ENCODE peak calls at places on chromosomes 12 and 14, in nine cellular contexts. One of them, this sample, is unnamed.

GRCh38 chr14:88363624-88364023 is 21.8 kb upstream of the SPATA7 start:
- DNase-seq in activated CD8-positive, alpha-beta T cell treated with anti-CD3 and anti-CD28 coated beads, Interleukin-2, amount 10 ng/mL, durations not matched to agents 7 days and 5 days: no peak
- DNase-seq in T47D: no peak
- DNase-seq in kidney tubule cell: no peak
- DNase-seq in tibial artery: no peak
- DNase-seq in CD8-positive, alpha-beta T cell: no peak
- DNase-seq in caudate nucleus: no peak
- DNase-seq in activated T-cell treated with anti-CD3 and anti-CD28 coated beads for 1 hour: no peak
- DNase-seq in mammary epithelial cell: no peak
- DNase-seq in this sample: no peak

GRCh38 chr12:127728729-127729128 is 538.2 kb upstream of the TMEM132C start:
- DNase-seq in mammary epithelial cell: no peak
- DNase-seq in activated T-cell treated with anti-CD3 and anti-CD28 coated beads for 1 hour: no peak
- DNase-seq in CD8-positive, alpha-beta T cell: no peak
- DNase-seq in T47D: no peak
- DNase-seq in kidney tubule cell: no peak
- DNase-seq in caudate nucleus: no peak
- DNase-seq in activated CD8-positive, alpha-beta T cell treated with anti-CD3 and anti-CD28 coated beads, Interleukin-2, amount 10 ng/mL, durations not matched to agents 7 days and 5 days: no peak
- DNase-seq in tibial artery: no peak
- DNase-seq in this sample: no peak

GRCh38 chr14:95509512-95509911 is 6.9 kb downstream of the SYNE3 start:
- DNase-seq in activated T-cell treated with anti-CD3 and anti-CD28 coated beads for 1 hour: no peak
- DNase-seq in tibial artery: no peak
- DNase-seq in kidney tubule cell: no peak
- DNase-seq in CD8-positive, alpha-beta T cell: no peak
- DNase-seq in caudate nucleus: no peak
- DNase-seq in activated CD8-positive, alpha-beta T cell treated with anti-CD3 and anti-CD28 coated beads, Interleukin-2, amount 10 ng/mL, durations not matched to agents 7 days and 5 days: no peak
- DNase-seq in T47D: no peak
- DNase-seq in mammary epithelial cell: no peak
- DNase-seq in this sample: peak; percentile 60

GRCh38 chr14:75317148-75317547 is 38.5 kb downstream of the FOS start:
- DNase-seq in CD8-positive, alpha-beta T cell: no peak
- DNase-seq in kidney tubule cell: no peak
- DNase-seq in tibial artery: no peak
- DNase-seq in activated CD8-positive, alpha-beta T cell treated with anti-CD3 and anti-CD28 coated beads, Interleukin-2, amount 10 ng/mL, durations not matched to agents 7 days and 5 days: no peak
- DNase-seq in activated T-cell treated with anti-CD3 and anti-CD28 coated beads for 1 hour: no peak
- DNase-seq in T47D: no peak
- DNase-seq in mammary epithelial cell: no peak
- DNase-seq in caudate nucleus: no peak
- DNase-seq in this sample: peak; percentile 57

GRCh38 chr12:106892075-106892474 is 63.6 kb upstream of the TMEM263 start:
- DNase-seq in activated T-cell treated with anti-CD3 and anti-CD28 coated beads for 1 hour: no peak
- DNase-seq in T47D: no peak
- DNase-seq in activated CD8-positive, alpha-beta T cell treated with anti-CD3 and anti-CD28 coated beads, Interleukin-2, amount 10 ng/mL, durations not matched to agents 7 days and 5 days: no peak
- DNase-seq in tibial artery: no peak
- DNase-seq in kidney tubule cell: peak; percentile 47
- DNase-seq in mammary epithelial cell: peak; percentile 35
- DNase-seq in CD8-positive, alpha-beta T cell: no peak
- DNase-seq in caudate nucleus: peak; percentile 10
- DNase-seq in this sample: no peak

GRCh38 chr12:55830601-55831406 is 1.4 kb upstream of the DNAJC14 start:
- DNase-seq in activated T-cell treated with anti-CD3 and anti-CD28 coated beads for 1 hour: peak; percentile 44
- DNase-seq in kidney tubule cell: no peak
- DNase-seq in tibial artery: peak; percentile 87
- DNase-seq in CD8-positive, alpha-beta T cell: peak; percentile 81
- DNase-seq in activated CD8-positive, alpha-beta T cell treated with anti-CD3 and anti-CD28 coated beads, Interleukin-2, amount 10 ng/mL, durations not matched to agents 7 days and 5 days: peak; percentile 68
- DNase-seq in T47D: peak; percentile 34
- DNase-seq in caudate nucleus: peak; percentile 75
- DNase-seq in mammary epithelial cell: no peak
- DNase-seq in this sample: peak; percentile 87

GRCh38 chr12:3127832-3128231 is 50.7 kb downstream of the TSPAN9 start:
- DNase-seq in tibial artery: no peak
- DNase-seq in CD8-positive, alpha-beta T cell: no peak
- DNase-seq in caudate nucleus: no peak
- DNase-seq in activated CD8-positive, alpha-beta T cell treated with anti-CD3 and anti-CD28 coated beads, Interleukin-2, amount 10 ng/mL, durations not matched to agents 7 days and 5 days: no peak
- DNase-seq in kidney tubule cell: no peak
- DNase-seq in T47D: no peak
- DNase-seq in mammary epithelial cell: no peak
- DNase-seq in activated T-cell treated with anti-CD3 and anti-CD28 coated beads for 1 hour: no peak
- DNase-seq in this sample: no peak

GRCh38 chr12:9796916-9797315 is 30.4 kb upstream of the KLRF1 start:
- DNase-seq in CD8-positive, alpha-beta T cell: no peak
- DNase-seq in mammary epithelial cell: no peak
- DNase-seq in caudate nucleus: no peak
- DNase-seq in tibial artery: no peak
- DNase-seq in activated T-cell treated with anti-CD3 and anti-CD28 coated beads for 1 hour: no peak
- DNase-seq in activated CD8-positive, alpha-beta T cell treated with anti-CD3 and anti-CD28 coated beads, Interleukin-2, amount 10 ng/mL, durations not matched to agents 7 days and 5 days: no peak
- DNase-seq in kidney tubule cell: no peak
- DNase-seq in T47D: no peak
- DNase-seq in this sample: no peak

GRCh38 chr12:92702754-92703679 is at the start of gene PLEKHG7:
- DNase-seq in CD8-positive, alpha-beta T cell: no peak
- DNase-seq in caudate nucleus: no peak
- DNase-seq in mammary epithelial cell: no peak
- DNase-seq in activated T-cell treated with anti-CD3 and anti-CD28 coated beads for 1 hour: no peak
- DNase-seq in T47D: peak; percentile 25
- DNase-seq in activated CD8-positive, alpha-beta T cell treated with anti-CD3 and anti-CD28 coated beads, Interleukin-2, amount 10 ng/mL, durations not matched to agents 7 days and 5 days: no peak
- DNase-seq in tibial artery: no peak
- DNase-seq in kidney tubule cell: peak; percentile 71
- DNase-seq in this sample: no peak

GRCh38 chr14:60160422-60160821 is 4.8 kb downstream of the DHRS7 start:
- DNase-seq in T47D: no peak
- DNase-seq in tibial artery: peak; percentile 77
- DNase-seq in CD8-positive, alpha-beta T cell: no peak
- DNase-seq in mammary epithelial cell: no peak
- DNase-seq in kidney tubule cell: no peak
- DNase-seq in activated T-cell treated with anti-CD3 and anti-CD28 coated beads for 1 hour: no peak
- DNase-seq in caudate nucleus: no peak
- DNase-seq in activated CD8-positive, alpha-beta T cell treated with anti-CD3 and anti-CD28 coated beads, Interleukin-2, amount 10 ng/mL, durations not matched to agents 7 days and 5 days: no peak
- DNase-seq in this sample: no peak

GRCh38 chr14:59632381-59632780 is 55.8 kb upstream of the CCDC175 start:
- DNase-seq in activated CD8-positive, alpha-beta T cell treated with anti-CD3 and anti-CD28 coated beads, Interleukin-2, amount 10 ng/mL, durations not matched to agents 7 days and 5 days: no peak
- DNase-seq in mammary epithelial cell: peak; percentile 16
- DNase-seq in caudate nucleus: no peak
- DNase-seq in activated T-cell treated with anti-CD3 and anti-CD28 coated beads for 1 hour: no peak
- DNase-seq in kidney tubule cell: peak; percentile 46
- DNase-seq in CD8-positive, alpha-beta T cell: no peak
- DNase-seq in T47D: no peak
- DNase-seq in tibial artery: no peak
- DNase-seq in this sample: no peak

GRCh38 chr14:73008501-73008900 is 18.4 kb downstream of the ZFYVE1 start:
- DNase-seq in kidney tubule cell: no peak
- DNase-seq in caudate nucleus: no peak
- DNase-seq in activated CD8-positive, alpha-beta T cell treated with anti-CD3 and anti-CD28 coated beads, Interleukin-2, amount 10 ng/mL, durations not matched to agents 7 days and 5 days: no peak
- DNase-seq in CD8-positive, alpha-beta T cell: no peak
- DNase-seq in T47D: no peak
- DNase-seq in mammary epithelial cell: no peak
- DNase-seq in activated T-cell treated with anti-CD3 and anti-CD28 coated beads for 1 hour: no peak
- DNase-seq in tibial artery: no peak
- DNase-seq in this sample: no peak

GRCh38 chr14:70724944-70725343 is 83.2 kb downstream of the TTC9 start:
- DNase-seq in mammary epithelial cell: no peak
- DNase-seq in tibial artery: no peak
- DNase-seq in kidney tubule cell: no peak
- DNase-seq in activated CD8-positive, alpha-beta T cell treated with anti-CD3 and anti-CD28 coated beads, Interleukin-2, amount 10 ng/mL, durations not matched to agents 7 days and 5 days: no peak
- DNase-seq in CD8-positive, alpha-beta T cell: no peak
- DNase-seq in activated T-cell treated with anti-CD3 and anti-CD28 coated beads for 1 hour: no peak
- DNase-seq in T47D: no peak
- DNase-seq in caudate nucleus: no peak
- DNase-seq in this sample: no peak

GRCh38 chr14:31045501-31046080 is 19.4 kb upstream of the STRN3 start:
- DNase-seq in CD8-positive, alpha-beta T cell: no peak
- DNase-seq in T47D: no peak
- DNase-seq in caudate nucleus: no peak
- DNase-seq in kidney tubule cell: no peak
- DNase-seq in mammary epithelial cell: no peak
- DNase-seq in tibial artery: no peak
- DNase-seq in activated T-cell treated with anti-CD3 and anti-CD28 coated beads for 1 hour: no peak
- DNase-seq in activated CD8-positive, alpha-beta T cell treated with anti-CD3 and anti-CD28 coated beads, Interleukin-2, amount 10 ng/mL, durations not matched to agents 7 days and 5 days: no peak
- DNase-seq in this sample: no peak

GRCh38 chr12:95700316-95700785 is 90.2 kb downstream of the NTN4 start:
- DNase-seq in activated T-cell treated with anti-CD3 and anti-CD28 coated beads for 1 hour: no peak
- DNase-seq in T47D: no peak
- DNase-seq in mammary epithelial cell: peak; percentile 90
- DNase-seq in tibial artery: no peak
- DNase-seq in CD8-positive, alpha-beta T cell: no peak
- DNase-seq in kidney tubule cell: peak; percentile 95
- DNase-seq in activated CD8-positive, alpha-beta T cell treated with anti-CD3 and anti-CD28 coated beads, Interleukin-2, amount 10 ng/mL, durations not matched to agents 7 days and 5 days: no peak
- DNase-seq in caudate nucleus: no peak
- DNase-seq in this sample: no peak

GRCh38 chr12:50057000-50057841 is at the start of gene ASIC1:
- DNase-seq in tibial artery: peak; percentile 78
- DNase-seq in caudate nucleus: peak; percentile 84
- DNase-seq in T47D: peak; percentile 96
- DNase-seq in CD8-positive, alpha-beta T cell: peak; percentile 65
- DNase-seq in activated CD8-positive, alpha-beta T cell treated with anti-CD3 and anti-CD28 coated beads, Interleukin-2, amount 10 ng/mL, durations not matched to agents 7 days and 5 days: peak; percentile 61
- DNase-seq in activated T-cell treated with anti-CD3 and anti-CD28 coated beads for 1 hour: peak; percentile 29
- DNase-seq in kidney tubule cell: peak; percentile 49
- DNase-seq in mammary epithelial cell: peak; percentile 67
- DNase-seq in this sample: no peak

GRCh38 chr12:75823475-75823874 is 208.1 kb downstream of the PHLDA1 start:
- DNase-seq in kidney tubule cell: peak; percentile 81
- DNase-seq in mammary epithelial cell: no peak
- DNase-seq in CD8-positive, alpha-beta T cell: no peak
- DNase-seq in tibial artery: no peak
- DNase-seq in activated CD8-positive, alpha-beta T cell treated with anti-CD3 and anti-CD28 coated beads, Interleukin-2, amount 10 ng/mL, durations not matched to agents 7 days and 5 days: no peak
- DNase-seq in T47D: no peak
- DNase-seq in caudate nucleus: no peak
- DNase-seq in activated T-cell treated with anti-CD3 and anti-CD28 coated beads for 1 hour: no peak
- DNase-seq in this sample: no peak

GRCh38 chr14:22123188-22123560 is 449.6 kb upstream of the OR4E1 start:
- DNase-seq in activated T-cell treated with anti-CD3 and anti-CD28 coated beads for 1 hour: no peak
- DNase-seq in caudate nucleus: no peak
- DNase-seq in T47D: no peak
- DNase-seq in kidney tubule cell: peak; percentile 13
- DNase-seq in mammary epithelial cell: peak; percentile 32
- DNase-seq in CD8-positive, alpha-beta T cell: no peak
- DNase-seq in activated CD8-positive, alpha-beta T cell treated with anti-CD3 and anti-CD28 coated beads, Interleukin-2, amount 10 ng/mL, durations not matched to agents 7 days and 5 days: no peak
- DNase-seq in tibial artery: no peak
- DNase-seq in this sample: no peak

GRCh38 chr12:3342051-3342450 is 149.0 kb upstream of the PRMT8 start:
- DNase-seq in activated CD8-positive, alpha-beta T cell treated with anti-CD3 and anti-CD28 coated beads, Interleukin-2, amount 10 ng/mL, durations not matched to agents 7 days and 5 days: peak; percentile 26
- DNase-seq in kidney tubule cell: peak; percentile 35
- DNase-seq in activated T-cell treated with anti-CD3 and anti-CD28 coated beads for 1 hour: no peak
- DNase-seq in CD8-positive, alpha-beta T cell: no peak
- DNase-seq in tibial artery: no peak
- DNase-seq in T47D: no peak
- DNase-seq in caudate nucleus: peak; percentile 14
- DNase-seq in mammary epithelial cell: no peak
- DNase-seq in this sample: no peak

GRCh38 chr14:104977681-104978647 is at the start of gene AHNAK2:
- DNase-seq in CD8-positive, alpha-beta T cell: no peak
- DNase-seq in activated CD8-positive, alpha-beta T cell treated with anti-CD3 and anti-CD28 coated beads, Interleukin-2, amount 10 ng/mL, durations not matched to agents 7 days and 5 days: peak; percentile 44
- DNase-seq in kidney tubule cell: peak; percentile 86
- DNase-seq in caudate nucleus: no peak
- DNase-seq in mammary epithelial cell: peak; percentile 75
- DNase-seq in activated T-cell treated with anti-CD3 and anti-CD28 coated beads for 1 hour: no peak
- DNase-seq in tibial artery: peak; percentile 83
- DNase-seq in T47D: peak; percentile 90
- DNase-seq in this sample: no peak

This sample was measured in coronary artery.